ENCODE peak calls at places on chromosomes 4 and X, in six cellular contexts. L is HCT116, A is GM23248, N is neural progenitor cell, M is PC-3, I is SK-N-SH. U is an unnamed sample.

GRCh38 chrX:147757750-147758149 is 154.0 kb upstream of the FMR1 start:
- DNase-seq in L (no peak), N (no peak), M (no peak), I (no peak), A (no peak), U (no peak)

GRCh38 chr4:167035390-167035789 is 198.9 kb downstream of the SPOCK3 start:
- DNase-seq in A (no peak), N (no peak), I (no peak), M (no peak), L (no peak), U (no peak)

GRCh38 chr4:87058272-87059073 is 123.7 kb downstream of the AFF1 start:
- DNase-seq in L (peak; percentile 29), I (no peak), M (peak; percentile 70), N (peak; percentile 72), A (peak; percentile 51), U (no peak)

GRCh38 chrX:49761481-49761880 is 65.7 kb upstream of the PAGE1 start:
- DNase-seq in I (no peak), A (peak; percentile 34), L (no peak), M (peak; percentile 27), N (peak; percentile 24), U (peak; percentile 7)

GRCh38 chr4:23861897-23862296 is 27.9 kb downstream of the PPARGC1A start:
- DNase-seq in A (no peak), I (no peak), M (no peak), N (no peak), L (no peak), U (no peak)

GRCh38 chr4:74109116-74109791 is 10.3 kb upstream of the CXCL2 start:
- DNase-seq in M (peak; percentile 99), N (peak; percentile 28), A (peak; percentile 97), I (no peak), L (peak; percentile 81), U (no peak)

GRCh38 chr4:15003891-15004700 is 1.8 kb downstream of the CPEB2 start:
- DNase-seq in L (no peak), M (peak; percentile 10), A (peak; percentile 61), N (peak; percentile 73), I (peak; percentile 67), U (peak; percentile 72)

GRCh38 chrX:12702509-12703091 is 88.6 kb upstream of the PRPS2 start:
- DNase-seq in A (no peak), M (peak; percentile 48), L (peak; percentile 3), N (peak; percentile 4), I (peak; percentile 14), U (peak; percentile 10)

GRCh38 chr4:83115000-83115399 is 471 bp upstream of the PLAC8 start:
- DNase-seq in L (no peak), I (no peak), A (peak; percentile 75), N (no peak), M (peak; percentile 29), U (no peak)
- H3K27ac ChIP-seq in L (no peak overlapping the region), I (peak overlapping the region; percentile 53), A (no peak overlapping the region), N (no peak overlapping the region), M (no peak overlapping the region), U (no peak overlapping the region)

DNA sequence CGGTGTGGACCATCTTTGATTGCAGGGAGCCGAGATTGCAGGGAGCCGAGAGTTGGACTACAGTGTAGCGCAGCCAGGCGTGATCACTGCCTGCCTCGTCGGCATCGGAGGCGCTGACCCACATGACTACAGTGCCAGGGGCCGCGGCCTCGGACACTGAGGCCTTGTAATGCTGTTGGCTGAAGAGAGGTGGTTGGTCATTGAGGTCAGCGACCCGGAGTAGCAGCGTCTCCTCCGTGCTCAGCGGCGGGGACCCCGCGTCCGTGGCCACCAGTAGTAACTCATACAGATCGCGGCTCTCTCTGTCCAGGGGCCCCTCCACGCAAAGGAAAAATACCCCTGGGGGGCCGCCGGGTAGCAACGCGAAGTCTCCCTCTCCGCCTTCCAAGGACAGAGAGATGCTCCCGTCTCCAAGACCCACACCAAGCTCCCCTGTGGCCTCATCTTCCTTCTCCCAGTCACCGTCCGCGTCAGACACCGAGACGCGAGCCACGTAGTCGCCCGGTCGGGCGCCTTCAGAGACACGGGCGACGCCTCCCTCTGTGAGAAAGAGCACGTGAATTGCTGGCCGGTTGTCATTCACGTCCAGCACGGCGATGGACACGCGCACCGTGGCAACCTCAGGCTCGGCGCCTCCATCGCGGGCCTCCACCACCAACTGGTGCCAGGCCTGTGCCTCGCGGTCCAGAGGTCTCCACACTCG is 1.9 kb downstream of the DCHS2 start:
- DNase-seq in M (no peak), A (no peak), I (peak; percentile 9), L (no peak), N (no peak), U (no peak)
- TF ChIP-seq EZH2phosphoT487 in M (no peak), A (no peak), I (no peak), L (no peak), N (no peak), U (no peak)

DNA sequence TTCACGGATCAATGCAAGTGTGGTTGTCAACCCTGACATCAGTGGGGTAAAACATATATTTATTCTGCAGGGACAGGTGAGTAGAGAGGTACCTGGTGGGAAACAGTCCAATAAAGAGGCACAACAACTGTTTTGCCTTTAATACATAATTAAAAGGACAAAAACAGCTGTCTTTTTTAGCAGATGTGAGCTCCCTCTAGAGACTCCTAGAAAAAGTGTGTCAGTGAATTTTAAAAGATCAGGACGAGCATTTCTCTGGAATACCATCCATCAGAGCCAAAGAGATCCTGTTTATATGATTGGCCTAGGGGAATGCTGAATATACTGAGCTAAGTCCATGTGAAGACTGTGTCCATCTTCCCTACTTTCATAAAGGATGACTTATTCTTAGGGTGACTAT is 58.3 kb downstream of the TMEM144 start:
- DNase-seq in N (no peak), L (no peak), A (no peak), I (no peak), M (no peak), U (no peak)
- H3K36me3 ChIP-seq in N (no peaks in the 10 kb centered on the region), L (no peaks in the 10 kb centered on the region), A (no peaks in the 10 kb centered on the region), I (no peaks in the 10 kb centered on the region), M (no peaks in the 10 kb centered on the region), U (no peaks in the 10 kb centered on the region)

GRCh38 chr4:52157641-52158316 is 106.7 kb downstream of the SPATA18 start:
- DNase-seq in N (no peak), M (no peak), I (no peak), L (no peak), A (peak; percentile 33), U (no peak)
- H3K27ac ChIP-seq in N (no peak overlapping the region), M (no peak overlapping the region), I (no peak overlapping the region), L (no peak overlapping the region), A (no peak overlapping the region), U (no peak overlapping the region)

GRCh38 chr4:11719879-11720278 is 291.2 kb upstream of the HS3ST1 start:
- DNase-seq in M (no peak), I (no peak), N (no peak), L (no peak), A (no peak), U (no peak)
- TF ChIP-seq EZH2phosphoT487 in M (no peak), I (no peak), N (no peak), L (no peak), A (no peak), U (no peak)

GRCh38 chr4:143517764-143518163 is 4.3 kb downstream of the SMARCA5 start:
- DNase-seq in M (no peak), I (no peak), N (no peak), L (no peak), A (no peak), U (no peak)
- H3K36me3 ChIP-seq in M (peaks cover 35% of the 10 kb centered on the region), I (peaks cover 62% of the 10 kb centered on the region), N (peaks cover 29% of the 10 kb centered on the region), L (peaks cover 40% of the 10 kb centered on the region), A (peaks cover 49% of the 10 kb centered on the region), U (peaks cover 83% of the 10 kb centered on the region)

GRCh38 chr4:145861331-145862318 is 77.0 kb downstream of the ZNF827 start:
- DNase-seq in M (no peak), A (peak; percentile 42), L (no peak), N (no peak), I (no peak), U (no peak)
- H3K27ac ChIP-seq in M (no peak overlapping the region), A (peak overlapping the region; percentile 5), L (no peak overlapping the region), N (no peak overlapping the region), I (peak overlapping the region; percentile 62), U (no peak overlapping the region)

GRCh38 chrX:118025193-118025592 is 91.4 kb downstream of the KLHL13 start:
- DNase-seq in M (peak; percentile 33), I (no peak), A (no peak), L (no peak), N (no peak), U (no peak)
- TF ChIP-seq EZH2phosphoT487 in M (no peak), I (no peak), A (no peak), L (no peak), N (no peak), U (no peak)

GRCh38 chrX:41127476-41128192 is 42.4 kb downstream of the USP9X start:
- DNase-seq in N (no peak), L (no peak), I (no peak), M (no peak), A (no peak), U (peak; percentile 4)

GRCh38 chrX:41131766-41132165 is 46.5 kb downstream of the USP9X start:
- DNase-seq in M (no peak), N (no peak), I (no peak), L (no peak), A (no peak), U (no peak)

GRCh38 chrX:41137589-41137988 is 52.3 kb downstream of the USP9X start:
- DNase-seq in N (no peak), L (no peak), A (peak; percentile 36), M (peak; percentile 27), I (no peak), U (peak; percentile 19)

GRCh38 chrX:41128955-41129354 is 43.7 kb downstream of the USP9X start:
- DNase-seq in N (no peak), I (no peak), A (no peak), L (no peak), M (no peak), U (no peak)

GRCh38 chrX:41133551-41133950 is 48.3 kb downstream of the USP9X start:
- DNase-seq in L (no peak), I (no peak), N (no peak), M (no peak), A (no peak), U (no peak)
- H3K36me3 ChIP-seq in L (peaks cover 11% of the 10 kb centered on the region), I (peaks cover 56% of the 10 kb centered on the region), N (peaks cover 26% of the 10 kb centered on the region), M (peaks cover 27% of the 10 kb centered on the region), A (peaks cover 30% of the 10 kb centered on the region), U (peaks cover 71% of the 10 kb centered on the region)

DNA sequence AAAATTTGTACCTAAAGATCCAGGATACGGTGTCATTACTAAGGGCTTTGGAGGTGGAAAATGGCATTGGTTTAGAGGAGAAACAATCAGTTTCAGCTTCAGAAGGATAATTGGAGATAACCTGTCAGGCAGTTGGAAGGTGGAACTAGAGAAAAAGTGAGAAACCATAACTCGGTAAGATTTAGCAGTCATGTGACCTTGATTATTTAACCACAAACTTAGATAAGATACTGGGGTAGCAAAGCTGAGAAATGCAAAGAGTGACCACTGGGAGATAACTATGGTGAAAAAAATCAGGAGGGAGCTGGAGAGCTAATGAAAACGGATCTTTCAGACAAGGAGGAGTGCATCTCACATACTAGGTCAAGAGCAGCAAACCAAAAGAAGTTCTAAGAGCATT is 58.3 kb upstream of the SMARCA5 start:
- DNase-seq in A (no peak), I (no peak), M (no peak), L (no peak), N (no peak), U (no peak)
- H3K27ac ChIP-seq in A (no peak overlapping the region), I (no peak overlapping the region), M (no peak overlapping the region), L (no peak overlapping the region), N (no peak overlapping the region), U (no peak overlapping the region)